ENCODE peak calls at places on chromosomes 7 and 10, in six cellular contexts. W is A549, P is HepG2, J is endothelial cell of umbilical vein, R is K562, Q is GM12878. K is an unnamed sample.

GRCh38 chr10:99733366-99733765 is 1.3 kb downstream of the CUTC start:
- DNase-seq in W (no peak), P (no peak), J (no peak), R (no peak), Q (no peak), K (peak; percentile 20)

GRCh38 chr10:114356786-114357588 is 47.3 kb downstream of the AFAP1L2 start:
- DNase-seq in W (no peak), P (no peak), J (peak; percentile 50), R (no peak), Q (no peak), K (no peak)

GRCh38 chr10:128064615-128065580 is 61.3 kb downstream of the MKI67 start:
- DNase-seq in W (no peak), P (no peak), J (no peak), R (no peak), Q (peak; percentile 80), K (peak; percentile 99)

GRCh38 chr7:111475959-111476358 is 86.3 kb downstream of the IMMP2L start:
- DNase-seq in W (no peak), P (no peak), J (no peak), R (no peak), Q (no peak), K (no peak)

GRCh38 chr10:128087884-128088695 is 38.1 kb downstream of the MKI67 start:
- DNase-seq in W (peak; percentile 35), P (peak; percentile 18), J (no peak), R (no peak), Q (no peak), K (no peak)

GRCh38 chr10:91552706-91553105 is 80.2 kb downstream of the PPP1R3C start:
- DNase-seq in W (no peak), P (no peak), J (peak; percentile 22), R (no peak), Q (no peak), K (no peak)

GRCh38 chr7:139853576-139854511 is 24.8 kb downstream of the TBXAS1 start:
- DNase-seq in W (no peak), P (no peak), J (no peak), R (no peak), Q (no peak), K (peak; percentile 95)

GRCh38 chr7:90298145-90299038 is 22.7 kb downstream of the FAM237B start:
- DNase-seq in W (peak; percentile 63), P (peak; percentile 54), J (peak; percentile 66), R (no peak), Q (no peak), K (peak; percentile 63)

GRCh38 chr10:110458583-110458920 is 39.2 kb upstream of the DUSP5 start:
- DNase-seq in W (no peak), P (no peak), J (peak; percentile 27), R (no peak), Q (no peak), K (no peak)

GRCh38 chr10:128631801-128632241 is 505.6 kb upstream of the MKI67 start:
- DNase-seq in W (no peak), P (peak; percentile 21), J (no peak), R (no peak), Q (no peak), K (peak; percentile 30)

GRCh38 chr10:92810934-92811532 is 37.3 kb upstream of the EXOC6 start:
- DNase-seq in W (no peak), P (no peak), J (no peak), R (no peak), Q (peak; percentile 9), K (no peak)

DNA sequence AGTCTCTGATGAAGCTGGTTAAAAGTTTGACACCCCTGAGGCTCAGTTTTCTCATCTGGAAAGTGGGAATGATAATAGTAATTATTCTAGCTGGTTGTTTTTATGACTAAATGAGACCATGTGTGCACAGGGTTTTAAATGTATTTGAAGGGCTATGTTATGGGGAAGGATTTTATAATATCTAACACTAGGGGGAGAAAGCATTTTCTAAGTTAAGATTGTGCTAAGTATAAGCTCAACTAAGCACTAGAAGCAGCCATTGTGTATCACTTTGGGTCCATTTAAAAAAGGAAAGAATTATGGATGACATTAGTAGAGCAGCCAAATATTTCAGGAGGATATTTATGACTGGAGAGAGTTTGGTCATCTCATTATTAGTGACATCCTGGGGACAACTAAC is 49.5 kb upstream of the CREB5 start:
- DNase-seq in W (no peak), P (no peak), J (no peak), R (no peak), Q (no peak), K (no peak)
- TF ChIP-seq CTCF in W (peak; percentile 21), P (no peak), J (no peak), R (no peak), Q (no peak), K (no peak)

GRCh38 chr7:128954830-128955797 is 17.4 kb downstream of the IRF5 start:
- DNase-seq in W (no peak), P (no peak), J (no peak), R (no peak), Q (no peak), K (no peak)
- TF ChIP-seq MYC in W (no peak), P (no peak), J (no peak), R (no peak), Q (no peak), K (no peak)

DNA sequence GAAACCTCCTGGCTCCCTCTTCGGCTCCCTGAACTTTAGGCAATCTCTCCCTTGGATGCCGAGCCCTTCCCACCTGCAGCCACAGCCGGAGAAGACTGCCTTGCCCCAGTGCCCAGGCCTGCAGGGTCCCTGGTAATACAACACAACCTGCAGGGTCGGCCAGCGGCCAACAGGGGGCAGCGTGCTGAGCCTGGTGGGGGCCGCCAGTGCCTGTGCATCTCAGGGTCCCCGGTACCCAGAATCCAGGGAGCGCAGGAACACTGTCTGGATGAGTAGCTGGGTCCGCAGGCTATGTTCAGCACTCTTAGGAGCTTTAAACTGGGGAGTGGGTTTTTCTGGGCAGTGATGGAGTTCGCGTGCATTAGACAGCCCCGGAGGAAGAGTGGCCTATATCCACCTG is 17.5 kb upstream of the C10orf71 start:
- DNase-seq in W (no peak), P (no peak), J (no peak), R (peak; percentile 61), Q (no peak), K (peak; percentile 12)
- TF ChIP-seq CTCF in W (no peak), P (peak; percentile 44), J (peak; percentile 27), R (peak; percentile 91), Q (no peak), K (peak; percentile 46)

GRCh38 chr7:105596866-105597265 is 15.6 kb upstream of the EFCAB10 start:
- DNase-seq in W (no peak), P (no peak), J (no peak), R (no peak), Q (no peak), K (no peak)

GRCh38 chr7:105589221-105590077 is 8.2 kb upstream of the EFCAB10 start:
- DNase-seq in W (peak; percentile 82), P (peak; percentile 66), J (peak; percentile 81), R (peak; percentile 37), Q (peak; percentile 66), K (peak; percentile 82)

GRCh38 chr7:105590793-105591192 is 9.5 kb upstream of the EFCAB10 start:
- DNase-seq in W (no peak), P (no peak), J (no peak), R (no peak), Q (no peak), K (no peak)

GRCh38 chr7:105591522-105591921 is 10.2 kb upstream of the EFCAB10 start:
- DNase-seq in W (no peak), P (no peak), J (peak; percentile 46), R (no peak), Q (no peak), K (no peak)

DNA sequence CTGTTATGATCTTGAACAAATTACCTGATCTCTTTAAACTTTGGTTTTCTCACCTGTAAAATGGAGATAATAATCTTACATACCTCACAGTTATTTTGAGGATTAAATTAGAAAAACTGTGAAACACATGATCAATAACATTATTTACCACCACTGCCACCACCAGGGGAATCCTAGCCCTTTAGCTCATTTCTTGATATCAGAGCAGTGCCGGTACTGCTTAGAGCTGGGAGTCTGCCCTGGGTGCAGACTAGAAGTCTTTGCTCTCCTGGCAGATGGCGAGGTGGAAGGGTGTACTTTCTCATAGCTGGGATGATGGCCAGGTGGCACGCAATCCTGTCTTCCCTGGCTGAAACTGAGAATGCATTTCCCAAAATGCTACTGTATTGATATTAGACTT is 12.7 kb upstream of the EFCAB10 start:
- DNase-seq in W (no peak), P (no peak), J (no peak), R (no peak), Q (no peak), K (no peak)
- TF ChIP-seq MYC in W (no peak), P (no peak), J (no peak), R (no peak), Q (no peak), K (no peak)

GRCh38 chr7:146736446-146737190 is 620.0 kb downstream of the CNTNAP2 start:
- DNase-seq in W (no peak), P (no peak), J (no peak), R (no peak), Q (no peak), K (no peak)
- TF ChIP-seq CTCF in W (no peak), P (no peak), J (no peak), R (no peak), Q (no peak), K (no peak)

GRCh38 chr7:132108553-132108952 is 467.7 kb downstream of the PLXNA4 start:
- DNase-seq in W (no peak), P (no peak), J (no peak), R (no peak), Q (no peak), K (no peak)
- TF ChIP-seq MYC in W (no peak), P (no peak), J (no peak), R (no peak), Q (no peak), K (no peak)

DNA sequence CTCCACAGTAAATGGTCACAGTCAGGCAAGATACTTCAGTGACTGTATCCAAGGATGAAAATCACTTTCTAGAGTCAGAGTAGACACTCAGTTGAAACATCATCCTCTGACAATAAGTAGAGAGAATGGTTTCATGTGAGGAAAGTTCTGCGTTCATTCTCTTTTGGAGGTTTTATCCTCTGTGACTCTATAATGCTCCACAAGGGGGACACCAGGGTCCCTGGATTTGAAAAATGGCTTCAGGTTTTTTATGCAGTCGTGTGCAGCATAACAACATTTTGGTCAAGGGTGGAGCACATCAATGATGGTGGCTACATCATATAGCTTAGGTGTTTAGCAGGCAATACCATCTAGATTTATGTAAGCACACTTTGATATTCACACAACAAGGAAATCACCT is 40.4 kb downstream of the TMEM168 start:
- DNase-seq in W (peak; percentile 10), P (no peak), J (no peak), R (no peak), Q (no peak), K (no peak)
- TF ChIP-seq CTCF in W (no peak), P (peak; percentile 10), J (no peak), R (peak; percentile 36), Q (no peak), K (peak; percentile 24)

GRCh38 chr10:69502589-69502988 is 51.3 kb downstream of the TSPAN15 start:
- DNase-seq in W (no peak), P (no peak), J (no peak), R (no peak), Q (no peak), K (no peak)
- TF ChIP-seq MYC in W (no peak), P (no peak), J (no peak), R (no peak), Q (no peak), K (no peak)